ENCODE peak calls at places on chromosomes 6 and 20, in nine cellular contexts. Q is NCI-H1092; H is hypothalamus; V is COLO829; J is stimulated activated CD4-positive, alpha-beta T cell treated with anti-CD3 and anti-CD28 coated beads, Interleukin-15, amount 100 ng/mL, for 1 hour; E is putamen; S is PC-9; T is T-cell; K is midbrain. A is an unnamed sample.

GRCh38 chr20:44011251-44011940 is 96.7 kb downstream of the TOX2 start:
- DNase-seq in Q (no peak), H (no peak), V (no peak), J (no peak), E (no peak), S (no peak), T (peak; percentile 25), K (no peak), A (no peak)

GRCh38 chr20:4664691-4665360 is 56.9 kb upstream of the PRND start:
- DNase-seq in Q (no peak), H (no peak), V (no peak), J (no peak), E (no peak), S (no peak), T (no peak), K (no peak), A (no peak)

GRCh38 chr6:159152014-159152413 is 17.2 kb upstream of the FNDC1 start:
- DNase-seq in Q (no peak), H (no peak), V (no peak), J (no peak), E (no peak), S (no peak), T (no peak), K (no peak), A (no peak)

GRCh38 chr20:40293740-40294139 is 395.3 kb downstream of the MAFB start:
- DNase-seq in Q (peak; percentile 7), H (no peak), V (peak; percentile 9), J (no peak), E (no peak), S (no peak), T (no peak), K (no peak), A (no peak)

GRCh38 chr20:62649140-62649539 is 6.8 kb downstream of the SLCO4A1 start:
- DNase-seq in Q (no peak), H (no peak), V (no peak), J (no peak), E (no peak), S (no peak), T (no peak), K (no peak), A (no peak)

GRCh38 chr6:109349419-109349987 is 32.8 kb downstream of the CD164 start:
- DNase-seq in Q (peak; percentile 69), H (no peak), V (no peak), J (no peak), E (no peak), S (peak; percentile 21), T (no peak), K (peak; percentile 13), A (peak; percentile 9)

GRCh38 chr20:3126527-3126859 is 33.2 kb downstream of the FASTKD5 start:
- DNase-seq in Q (no peak), H (no peak), V (no peak), J (no peak), E (no peak), S (no peak), T (no peak), K (no peak), A (no peak)

GRCh38 chr6:79630883-79631799 is at the start of gene SH3BGRL2:
- DNase-seq in Q (peak; percentile 48), H (peak; percentile 49), V (peak; percentile 60), J (peak; percentile 4), E (peak; percentile 48), S (peak; percentile 75), T (peak; percentile 11), K (peak; percentile 64), A (peak; percentile 31)

GRCh38 chr20:49608752-49609670 is 41.1 kb upstream of the PTGIS start:
- DNase-seq in Q (peak; percentile 57), H (peak; percentile 42), V (peak; percentile 70), J (peak; percentile 59), E (no peak), S (peak; percentile 76), T (peak; percentile 73), K (peak; percentile 35), A (no peak)

GRCh38 chr6:99334526-99335127 is 14.8 kb downstream of the FAXC start:
- DNase-seq in Q (peak; percentile 4), H (no peak), V (peak; percentile 64), J (no peak), E (peak; percentile 38), S (peak; percentile 20), T (no peak), K (peak; percentile 28), A (peak; percentile 34)

GRCh38 chr6:142376115-142376514 is 74.3 kb downstream of the ADGRG6 start:
- DNase-seq in Q (no peak), H (no peak), V (no peak), J (no peak), E (no peak), S (no peak), T (no peak), K (no peak), A (no peak)

GRCh38 chr20:22374678-22375590 is 209.4 kb downstream of the FOXA2 start:
- DNase-seq in Q (peak; percentile 29), H (no peak), V (no peak), J (no peak), E (no peak), S (no peak), T (no peak), K (no peak), A (no peak)

GRCh38 chr20:50695144-50695872 is 4.0 kb upstream of the RIPOR3 start:
- DNase-seq in Q (no peak), H (no peak), V (peak; percentile 71), J (no peak), E (no peak), S (no peak), T (no peak), K (no peak), A (no peak)

GRCh38 chr6:131828946-131829345 is 21.1 kb downstream of the ENPP1 start:
- DNase-seq in Q (no peak), H (no peak), V (no peak), J (no peak), E (no peak), S (no peak), T (no peak), K (no peak), A (no peak)

GRCh38 chr20:50794846-50795634 is at the start of gene BCAS4:
- DNase-seq in Q (peak; percentile 48), H (peak; percentile 37), V (peak; percentile 87), J (peak; percentile 83), E (peak; percentile 63), S (peak; percentile 91), T (peak; percentile 88), K (peak; percentile 70), A (peak; percentile 36)

GRCh38 chr6:156902782-156903181 is 125.6 kb downstream of the ARID1B start:
- DNase-seq in Q (no peak), H (no peak), V (no peak), J (no peak), E (no peak), S (no peak), T (no peak), K (no peak), A (no peak)

GRCh38 chr6:136761227-136761922 is 30.9 kb downstream of the MAP3K5 start:
- DNase-seq in Q (no peak), H (no peak), V (peak; percentile 14), J (no peak), E (no peak), S (no peak), T (peak; percentile 30), K (no peak), A (no peak)

GRCh38 chr6:26502169-26502568 is 2.1 kb downstream of the BTN1A1 start:
- DNase-seq in Q (no peak), H (no peak), V (no peak), J (no peak), E (no peak), S (no peak), T (no peak), K (no peak), A (no peak)

GRCh38 chr20:47464380-47465101 is 37.1 kb upstream of the NCOA3 start:
- DNase-seq in Q (no peak), H (no peak), V (peak; percentile 69), J (no peak), E (no peak), S (peak; percentile 79), T (no peak), K (no peak), A (peak; percentile 87)

GRCh38 chr6:106134906-106135634 is 48.9 kb downstream of the PRDM1 start:
- DNase-seq in Q (no peak), H (no peak), V (no peak), J (no peak), E (no peak), S (peak; percentile 69), T (no peak), K (no peak), A (no peak)

GRCh38 chr6:128098000-128098581 is 197.2 kb upstream of the THEMIS start:
- DNase-seq in Q (no peak), H (no peak), V (peak; percentile 6), J (no peak), E (peak; percentile 5), S (no peak), T (no peak), K (no peak), A (no peak)

GRCh38 chr6:13406781-13407180 is 78.4 kb upstream of the TBC1D7 start:
- DNase-seq in Q (no peak), H (no peak), V (peak; percentile 30), J (no peak), E (peak; percentile 76), S (no peak), T (no peak), K (peak; percentile 50), A (no peak)

GRCh38 chr20:51042657-51043247 is 19.8 kb upstream of the KCNG1 start:
- DNase-seq in Q (no peak), H (no peak), V (no peak), J (no peak), E (no peak), S (no peak), T (no peak), K (no peak), A (no peak)

GRCh38 chr6:158496700-158497099 is 63.2 kb upstream of the TMEM181 start:
- DNase-seq in Q (no peak), H (no peak), V (no peak), J (no peak), E (no peak), S (no peak), T (no peak), K (no peak), A (no peak)

GRCh38 chr6:117829594-117830319 is 77.3 kb upstream of the SLC35F1 start:
- DNase-seq in Q (no peak), H (no peak), V (peak; percentile 34), J (no peak), E (no peak), S (peak; percentile 7), T (no peak), K (no peak), A (peak; percentile 41)

GRCh38 chr6:131443514-131443913 is 129.5 kb upstream of the ARG1 start:
- DNase-seq in Q (no peak), H (no peak), V (no peak), J (peak; percentile 12), E (no peak), S (no peak), T (peak; percentile 51), K (no peak), A (no peak)

GRCh38 chr6:10725046-10725445 is 2.2 kb downstream of the TMEM14C start:
- DNase-seq in Q (no peak), H (no peak), V (no peak), J (no peak), E (no peak), S (no peak), T (no peak), K (no peak), A (no peak)

GRCh38 chr20:63206878-63207277 is 9.1 kb downstream of the YTHDF1 start:
- DNase-seq in Q (no peak), H (peak; percentile 16), V (no peak), J (no peak), E (no peak), S (no peak), T (no peak), K (peak; percentile 45), A (peak; percentile 12)

GRCh38 chr20:48096957-48097890 is 311.9 kb upstream of the SULF2 start:
- DNase-seq in Q (no peak), H (no peak), V (no peak), J (no peak), E (no peak), S (no peak), T (no peak), K (peak; percentile 4), A (no peak)

GRCh38 chr6:36387440-36388303 is at the start of gene ETV7:
- DNase-seq in Q (no peak), H (no peak), V (no peak), J (peak; percentile 25), E (no peak), S (peak; percentile 19), T (peak; percentile 31), K (peak; percentile 2), A (no peak)